ENCODE peak calls at places on chromosome 20, in seven cellular contexts. V is kidney; B is K562; I is CD8-positive, alpha-beta memory T cell; U is A549; J is small intestine; F is tibial nerve. G is an unnamed sample. For H3K4me1 and H3K9me3, the result is how much of the 10 kb centered on the place peaks cover.

GRCh38 chr20:44396369-44396768 is 40.9 kb downstream of the HNF4A start:
- DNase-seq in U (no peak), B (no peak), V (no peak), F (no peak), I (no peak), J (no peak), G (no peak)

GRCh38 chr20:43530321-43531090 is 23.0 kb downstream of the L3MBTL1 start:
- DNase-seq in I (no peak), B (no peak), F (no peak), J (peak), V (no peak), U (peak), G (no peak)

GRCh38 chr20:46894579-46894958 is at the start of gene EYA2:
- DNase-seq in V (peak), U (peak), I (no peak), J (no peak), F (no peak), B (no peak), G (no peak)

GRCh38 chr20:57392512-57393271 is 1.5 kb downstream of the RBM38 start:
- DNase-seq in F (no peak), B (peak), J (peak), U (no peak), I (peak), V (peak), G (no peak)

GRCh38 chr20:1894471-1894950 is 696 bp upstream of the SIRPA start:
- DNase-seq in I (no peak), J (peak), U (peak), B (peak), F (no peak), V (peak), G (peak)

GRCh38 chr20:10376271-10377075 is 57.5 kb downstream of the MKKS start:
- DNase-seq in B (no peak), I (no peak), J (no peak), V (no peak), U (no peak), F (no peak), G (peak)

GRCh38 chr20:40986774-40987173 is 41.8 kb upstream of the TOP1 start:
- DNase-seq in U (no peak), J (no peak), F (no peak), V (no peak), B (no peak), I (no peak), G (no peak)

GRCh38 chr20:21522479-21523397 is 8.9 kb upstream of the NKX2-2 start:
- DNase-seq in J (peak), B (no peak), I (no peak), F (no peak), U (no peak), V (peak), G (no peak)

GRCh38 chr20:56710577-56711465 is 81.7 kb downstream of the TFAP2C start:
- DNase-seq in U (peak), J (no peak), F (no peak), I (no peak), V (peak), B (no peak), G (no peak)

GRCh38 chr20:57977588-57977987 is 250.9 kb downstream of the ANKRD60 start:
- DNase-seq in V (no peak), U (no peak), J (no peak), B (no peak), I (no peak), F (peak), G (no peak)

GRCh38 chr20:16555754-16556153 is 17.5 kb downstream of the KIF16B start:
- DNase-seq in B (no peak), I (no peak), V (no peak), J (no peak), U (no peak), F (no peak), G (no peak)

GRCh38 chr20:4025125-4025524 is 9.8 kb upstream of the RNF24 start:
- DNase-seq in B (no peak), V (no peak), J (no peak), F (no peak), I (no peak), U (no peak), G (no peak)

GRCh38 chr20:6142348-6142993 is 19.6 kb upstream of the FERMT1 start:
- DNase-seq in I (peak), U (peak), J (peak), V (no peak), F (no peak), B (peak), G (peak)

GRCh38 chr20:19419420-19419819 is 207.0 kb downstream of the SLC24A3 start:
- DNase-seq in F (no peak), U (no peak), V (no peak), J (no peak), B (no peak), I (no peak), G (no peak)

GRCh38 chr20:20366551-20366895 is 1.4 kb upstream of the INSM1 start:
- DNase-seq in U (no peak), B (no peak), F (no peak), I (no peak), J (no peak), V (no peak), G (no peak)

GRCh38 chr20:9590189-9590588 is 75.8 kb downstream of the LAMP5 start:
- DNase-seq in J (no peak), B (no peak), V (no peak), F (no peak), I (no peak), U (no peak), G (no peak)

GRCh38 chr20:62010551-62011402 is 54.9 kb downstream of the TAF4 start:
- DNase-seq in I (peak), U (peak), V (peak), F (no peak), J (peak), B (peak), G (peak)

GRCh38 chr20:41494451-41494850 is 123.7 kb downstream of the CHD6 start:
- DNase-seq in U (no peak), I (no peak), F (no peak), J (no peak), B (no peak), V (no peak), G (no peak)

GRCh38 chr20:22914291-22914690 is 120.8 kb upstream of the SSTR4 start:
- DNase-seq in I (no peak), F (no peak), V (no peak), U (no peak), B (no peak), J (no peak), G (no peak)

GRCh38 chr20:25439328-25439727 is 31.9 kb downstream of the GINS1 start:
- DNase-seq in B (no peak), I (no peak), V (no peak), U (no peak), F (no peak), J (no peak), G (no peak)

GRCh38 chr20:38926934-38927616 is 858 bp downstream of the FAM83D start:
- DNase-seq in J (peak), I (no peak), V (no peak), B (no peak), U (no peak), F (no peak), G (no peak)

GRCh38 chr20:35088231-35088794 is 4.3 kb downstream of the TRPC4AP start:
- DNase-seq in I (no peak), J (no peak), F (no peak), B (no peak), V (no peak), U (no peak), G (no peak)

GRCh38 chr20:29497261-29497671 is 1760.2 kb upstream of the DEFB115 start:
- DNase-seq in F (no peak), J (peak), V (peak), I (peak), B (peak), U (no peak), G (no peak)

GRCh38 chr20:52809003-52809402 is 163.2 kb upstream of the TSHZ2 start:
- DNase-seq in V (no peak), U (no peak), I (no peak), J (no peak), B (no peak), F (no peak), G (no peak)

GRCh38 chr20:61387961-61388360 is 135.9 kb downstream of the CDH4 start:
- DNase-seq in J (no peak), U (no peak), F (no peak), I (no peak), V (no peak), B (no peak), G (no peak)

GRCh38 chr20:3172933-3173581 is at the start of gene LZTS3:
- DNase-seq in B (peak), I (peak), F (peak), J (peak), V (peak), U (peak), G (peak)

GRCh38 chr20:59016795-59017492 is 2.3 kb upstream of the TUBB1 start:
- DNase-seq in B (no peak), V (no peak), U (no peak), F (no peak), J (no peak), I (no peak), G (no peak)

GRCh38 chr20:17614812-17615644 is 45.2 kb downstream of the DSTN start:
- DNase-seq in J (no peak), V (peak), B (no peak), F (no peak), U (no peak), I (no peak), G (no peak)

GRCh38 chr20:50283922-50284810 is 93.5 kb downstream of the CEBPB start:
- DNase-seq in F (no peak), V (peak), B (peak), U (peak), I (no peak), J (peak), G (no peak)
- H3K4me1 ChIP-seq in F (under half), V (under half), B (under half), U (half or more), I (under half), J (under half), G (under half)

GRCh38 chr20:48828734-48829460 is 1.1 kb upstream of the PREX1 start:
- DNase-seq in V (no peak), U (peak), J (no peak), B (peak), I (no peak), F (no peak), G (no peak)
- H3K4me3 ChIP-seq in V (peak), U (peak), J (no peak), B (peak), I (no peak), F (peak), G (peak)

GRCh38 chr20:36343641-36344040 is 37.5 kb downstream of the DLGAP4 start:
- DNase-seq in I (no peak), V (peak), J (no peak), F (no peak), U (no peak), B (no peak), G (no peak)

GRCh38 chr20:36342721-36343120 is 36.6 kb downstream of the DLGAP4 start:
- DNase-seq in I (no peak), V (peak), B (no peak), U (no peak), F (no peak), J (no peak), G (no peak)

GRCh38 chr20:36341331-36342020 is 35.3 kb downstream of the DLGAP4 start:
- DNase-seq in F (no peak), B (no peak), J (no peak), V (peak), U (no peak), I (no peak), G (no peak)

GRCh38 chr20:36340593-36340990 is 34.5 kb downstream of the DLGAP4 start:
- DNase-seq in V (peak), B (no peak), F (no peak), I (no peak), U (no peak), J (no peak), G (no peak)

GRCh38 chr20:36342316-36342715 is 36.2 kb downstream of the DLGAP4 start:
- DNase-seq in J (no peak), I (no peak), F (no peak), V (peak), U (no peak), B (no peak), G (no peak)
- H3K9me3 ChIP-seq in J (under half), I (under half), F (under half), V (under half), U (under half), B (under half), G (under half)

GRCh38 chr20:64077876-64078551 is 1.3 kb downstream of the RGS19 start:
- DNase-seq in U (no peak), B (no peak), J (no peak), I (peak), V (no peak), F (no peak), G (no peak)
- H3K4me1 ChIP-seq in U (under half), B (half or more), J (under half), I (under half), V (under half), F (under half), G (under half)

GRCh38 chr20:31967830-31968249 is at the start of gene XKR7:
- DNase-seq in I (no peak), V (no peak), F (no peak), J (no peak), U (no peak), B (peak), G (peak)

GRCh38 chr20:31968299-31969126 is 562 bp downstream of the XKR7 start:
- DNase-seq in V (peak), F (peak), B (peak), U (peak), I (peak), J (peak), G (peak)

GRCh38 chr20:31972481-31973386 is 4.8 kb downstream of the XKR7 start:
- DNase-seq in I (no peak), B (no peak), U (no peak), V (no peak), F (no peak), J (no peak), G (no peak)

GRCh38 chr20:31962741-31963140 is 5.2 kb upstream of the XKR7 start:
- DNase-seq in F (no peak), I (no peak), J (no peak), V (no peak), B (no peak), U (no peak), G (no peak)

DNA sequence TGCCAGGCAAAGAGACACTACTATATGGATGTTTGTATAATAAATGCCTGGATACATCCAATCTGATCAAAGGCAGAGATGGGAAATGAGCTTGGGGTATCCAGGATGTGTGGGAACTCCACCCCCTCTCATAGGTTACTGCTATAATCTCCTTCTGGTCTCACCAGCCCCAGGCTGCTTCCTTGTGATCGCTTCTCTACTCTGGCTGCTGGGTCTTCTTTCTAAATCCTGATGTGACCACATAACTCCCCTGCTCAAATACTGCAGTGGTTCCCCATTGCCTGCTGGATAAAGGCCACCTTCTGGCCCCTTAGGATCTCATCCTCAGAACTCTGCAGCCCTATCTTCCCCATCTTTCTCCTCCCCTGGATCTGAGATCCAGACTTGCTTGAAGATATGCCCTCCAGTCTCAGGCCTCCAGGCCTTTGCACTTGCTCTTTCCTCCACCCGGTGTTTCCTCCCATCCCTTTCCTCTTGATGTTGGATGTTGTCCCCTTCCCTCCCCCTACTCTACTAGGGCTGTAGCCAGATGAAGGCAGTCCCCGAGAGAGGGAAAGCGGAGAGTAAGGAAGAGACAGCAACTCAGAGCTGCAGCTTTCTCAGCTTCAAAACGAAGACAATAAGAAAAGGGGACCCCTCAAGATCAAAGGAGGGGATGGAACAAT is 828 bp upstream of the XKR7 start:
- DNase-seq in B (no peak), U (no peak), V (no peak), F (no peak), J (no peak), I (no peak), G (no peak)
- H3K4me3 ChIP-seq in B (no peak), U (no peak), V (no peak), F (no peak), J (no peak), I (no peak), G (no peak)

DNA sequence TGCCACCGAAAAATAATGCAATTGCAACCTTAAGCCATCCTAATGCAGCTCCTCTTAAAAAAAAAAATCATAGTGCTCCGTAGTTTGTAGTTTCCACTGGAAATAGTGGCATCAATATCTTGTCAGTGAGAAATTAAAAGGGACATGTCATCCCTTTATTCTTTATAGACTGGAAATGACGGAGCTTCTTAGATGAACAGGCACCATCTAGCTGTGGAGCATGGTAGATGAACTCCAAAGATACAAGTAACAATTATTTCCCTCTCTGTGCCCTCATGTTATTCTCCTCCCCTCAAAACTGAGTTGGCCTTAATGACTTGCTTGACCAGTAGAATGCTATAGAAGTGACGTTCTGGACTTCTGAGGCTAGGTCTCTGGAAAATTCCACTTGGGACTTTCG is 268.1 kb upstream of the SPTLC3 start:
- DNase-seq in I (no peak), F (no peak), U (no peak), B (no peak), J (no peak), V (no peak), G (no peak)
- H3K9me3 ChIP-seq in I (under half), F (under half), U (under half), B (under half), J (under half), V (under half), G (under half)

DNA sequence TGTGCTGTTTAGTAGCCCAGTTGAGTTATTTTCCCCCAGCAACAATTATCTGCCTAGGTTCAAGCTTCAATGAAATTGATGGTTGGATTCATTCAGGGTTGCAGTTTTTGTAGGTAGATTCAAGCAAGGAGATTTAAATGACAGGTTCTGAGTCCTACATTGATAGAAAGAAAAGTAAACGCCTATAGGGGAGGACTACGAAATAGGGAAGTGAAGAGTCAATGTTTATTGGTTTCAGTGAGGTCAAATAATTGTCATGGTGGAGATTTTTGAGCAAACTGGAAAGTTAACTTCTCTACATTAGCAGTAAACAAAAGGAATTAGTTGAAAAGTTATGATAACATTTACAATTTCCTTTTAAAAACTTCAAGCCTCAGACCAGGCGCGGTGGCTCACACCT is 734 bp upstream of the WFDC13 start:
- DNase-seq in B (no peak), J (no peak), F (no peak), I (no peak), U (no peak), V (no peak), G (no peak)
- H3K4me1 ChIP-seq in B (under half), J (under half), F (under half), I (under half), U (under half), V (under half), G (under half)